ENCODE peak calls at places on chromosome 11, in six cellular contexts. O, W, A, R, H and N are unnamed samples.

GRCh38 chr11:112963368-112963955 is 2.2 kb downstream of the NCAM1 start:
- DNase-seq in W (no peak), R (no peak), O (no peak), A (no peak), H (no peak), N (no peak)

GRCh38 chr11:91947215-91947614 is 277.4 kb upstream of the FAT3 start:
- DNase-seq in O (peak), R (no peak), A (peak), H (no peak), W (no peak), N (no peak)

GRCh38 chr11:2521681-2522630 is 77.1 kb downstream of the KCNQ1 start:
- DNase-seq in H (no peak), O (no peak), R (no peak), A (no peak), W (peak), N (no peak)

GRCh38 chr11:113906038-113906437 is 1.4 kb downstream of the HTR3B start:
- DNase-seq in R (peak), O (peak), A (no peak), H (no peak), W (no peak), N (no peak)

GRCh38 chr11:122045181-122045586 is 70.8 kb downstream of the BLID start:
- DNase-seq in R (peak), O (peak), H (no peak), A (peak), W (no peak), N (no peak)

GRCh38 chr11:60915250-60915914 is 1.4 kb downstream of the TMEM109 start:
- DNase-seq in R (peak), W (peak), O (no peak), A (no peak), H (peak), N (peak)

GRCh38 chr11:70155386-70155785 is 47.7 kb upstream of the FADD start:
- DNase-seq in R (no peak), O (no peak), A (no peak), W (no peak), H (no peak), N (no peak)

GRCh38 chr11:18704698-18705097 is 6.1 kb downstream of the TMEM86A start:
- DNase-seq in W (no peak), O (no peak), R (peak), A (no peak), H (no peak), N (no peak)

GRCh38 chr11:2347449-2347848 is 29.7 kb upstream of the CD81 start:
- DNase-seq in W (no peak), O (no peak), H (no peak), A (no peak), R (no peak), N (no peak)

GRCh38 chr11:80146231-80146630 is 705.4 kb upstream of the TENM4 start:
- DNase-seq in O (no peak), A (no peak), W (no peak), R (no peak), H (no peak), N (no peak)

GRCh38 chr11:102117472-102118113 is 7.3 kb downstream of the YAP1 start:
- DNase-seq in A (no peak), O (no peak), R (no peak), W (no peak), H (no peak), N (no peak)

GRCh38 chr11:88363566-88364169 is 26.1 kb upstream of the CTSC start:
- DNase-seq in A (no peak), O (no peak), W (no peak), H (no peak), R (peak), N (no peak)

GRCh38 chr11:11390068-11390775 is 37.2 kb upstream of the CSNK2A3 start:
- DNase-seq in H (no peak), A (no peak), W (no peak), O (no peak), R (no peak), N (no peak)

GRCh38 chr11:118907051-118907748 is 18.5 kb downstream of the BCL9L start:
- DNase-seq in R (peak), H (peak), W (peak), O (no peak), A (peak), N (peak)

GRCh38 chr11:112518371-112518770 is 257.7 kb upstream of the PLET1 start:
- DNase-seq in R (no peak), H (no peak), O (no peak), W (no peak), A (no peak), N (peak)

GRCh38 chr11:128790200-128790599 is 76.9 kb downstream of the KCNJ1 start:
- DNase-seq in W (no peak), R (peak), H (no peak), O (no peak), A (no peak), N (no peak)

GRCh38 chr11:92886243-92886905 is 83.1 kb upstream of the MTNR1B start:
- DNase-seq in W (no peak), A (peak), H (no peak), R (peak), O (no peak), N (no peak)

GRCh38 chr11:42960521-42961088 is 351.2 kb upstream of the API5 start:
- DNase-seq in H (no peak), R (no peak), W (no peak), A (no peak), O (no peak), N (no peak)

GRCh38 chr11:30586251-30587144 is at the start of gene MPPED2:
- DNase-seq in W (no peak), H (no peak), O (no peak), A (no peak), R (peak), N (no peak)

GRCh38 chr11:100328626-100329340 is 358.3 kb upstream of the ARHGAP42 start:
- DNase-seq in W (no peak), H (no peak), A (peak), O (no peak), R (peak), N (no peak)

GRCh38 chr11:63583288-63583687 is 20.1 kb upstream of the PLAAT2 start:
- DNase-seq in A (no peak), O (no peak), R (no peak), H (no peak), W (no peak), N (no peak)

GRCh38 chr11:116062526-116063171 is 558.4 kb upstream of the CADM1 start:
- DNase-seq in O (no peak), H (no peak), R (no peak), W (no peak), A (no peak), N (no peak)

GRCh38 chr11:10429526-10429925 is 25.5 kb upstream of the AMPD3 start:
- DNase-seq in A (no peak), R (no peak), H (no peak), O (no peak), W (no peak), N (no peak)